ENCODE peak calls at places on chromosomes 1 and 21, in four cellular contexts. I, B, T and J are unnamed samples.

GRCh38 chr1:241828576-241828975 is 19.4 kb upstream of the EXO1 start:
- DNase-seq in T (no peak), I (peak; percentile 57), B (no peak), J (no peak)

GRCh38 chr1:33332357-33332789 is 11.5 kb upstream of the A3GALT2 start:
- DNase-seq in T (no peak), I (no peak), B (no peak), J (no peak)

GRCh38 chr1:171188388-171189266 is 3.5 kb downstream of the FMO2 start:
- DNase-seq in T (no peak), I (peak; percentile 16), B (peak; percentile 25), J (no peak)

GRCh38 chr1:25672763-25673409 is 56.3 kb downstream of the MAN1C1 start:
- DNase-seq in T (no peak), B (no peak), I (peak; percentile 19), J (no peak)

GRCh38 chr21:26112979-26113378 is 57.6 kb downstream of the APP start:
- DNase-seq in B (no peak), I (no peak), T (no peak), J (no peak)

GRCh38 chr1:234776875-234777849 is 167.2 kb upstream of the IRF2BP2 start:
- DNase-seq in I (no peak), T (no peak), B (no peak), J (no peak)

GRCh38 chr1:36322085-36322785 is 1.2 kb downstream of the EVA1B start:
- DNase-seq in I (no peak), B (peak; percentile 35), T (peak; percentile 85), J (no peak)

GRCh38 chr1:177431123-177431522 is 260.4 kb downstream of the BRINP2 start:
- DNase-seq in T (no peak), B (no peak), I (no peak), J (no peak)

GRCh38 chr1:201021333-201022177 is 2.0 kb downstream of the KIF21B start:
- DNase-seq in B (no peak), T (peak; percentile 51), I (no peak), J (no peak)

GRCh38 chr1:84217239-84217638 is 73.2 kb downstream of the PRKACB start:
- DNase-seq in T (no peak), B (no peak), I (no peak), J (no peak)

GRCh38 chr1:178579095-178579494 is 66.2 kb downstream of the TEX35 start:
- DNase-seq in B (no peak), T (no peak), I (no peak), J (no peak)

GRCh38 chr1:205920159-205920558 is 23.1 kb downstream of the SLC26A9 start:
- DNase-seq in I (no peak), B (no peak), T (peak; percentile 56), J (no peak)

GRCh38 chr1:77759090-77760028 is at the start of gene USP33:
- DNase-seq in I (peak; percentile 76), T (peak; percentile 96), B (peak; percentile 92), J (peak; percentile 95)

GRCh38 chr1:167416506-167416905 is 101.8 kb downstream of the CD247 start:
- DNase-seq in I (no peak), T (no peak), B (no peak), J (no peak)

GRCh38 chr1:116712510-116712909 is 41.7 kb upstream of the CD2 start:
- DNase-seq in I (no peak), B (no peak), T (no peak), J (no peak)

GRCh38 chr1:46721806-46722205 is 2.9 kb upstream of the EFCAB14 start:
- DNase-seq in B (no peak), I (no peak), T (no peak), J (no peak)

GRCh38 chr1:42950146-42950480 is 8.6 kb downstream of the SLC2A1 start:
- DNase-seq in T (no peak), B (no peak), I (peak; percentile 49), J (no peak)

GRCh38 chr1:175320804-175321203 is 128.2 kb upstream of the KIAA0040 start:
- DNase-seq in T (no peak), I (no peak), B (no peak), J (no peak)

GRCh38 chr1:175318633-175319032 is 126.1 kb upstream of the KIAA0040 start:
- DNase-seq in T (no peak), B (no peak), I (no peak), J (no peak)

GRCh38 chr1:175319112-175319911 is 126.7 kb upstream of the KIAA0040 start:
- DNase-seq in T (peak; percentile 82), B (peak; percentile 81), I (peak; percentile 51), J (peak; percentile 50)

GRCh38 chr1:175317795-175318194 is 125.2 kb upstream of the KIAA0040 start:
- DNase-seq in B (peak; percentile 37), T (no peak), I (no peak), J (no peak)

DNA sequence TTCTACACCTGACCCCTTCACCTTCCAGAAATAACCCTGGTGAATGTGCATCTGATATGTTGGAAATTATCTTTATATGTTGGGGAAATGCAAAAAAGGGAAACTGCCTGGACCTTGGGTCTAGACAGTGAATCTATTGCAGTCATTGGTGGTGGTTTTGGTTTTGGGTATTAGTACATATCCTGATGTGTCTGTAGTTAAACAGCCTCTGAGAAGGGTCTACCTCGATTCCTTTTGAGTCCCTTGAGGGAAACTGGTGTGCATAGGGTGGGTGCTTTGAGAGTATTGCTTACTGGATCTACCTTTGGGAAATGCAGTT is 127.3 kb upstream of the KIAA0040 start:
- DNase-seq in I (no peak), B (no peak), T (no peak), J (no peak)
- TF ChIP-seq CTCF in I (no peak), B (no peak), T (no peak), J (no peak)

GRCh38 chr1:204204944-204205343 is 8.7 kb upstream of the KISS1 start:
- DNase-seq in T (no peak), B (no peak), I (no peak), J (no peak)

GRCh38 chr1:204203206-204203767 is 7.0 kb upstream of the KISS1 start:
- DNase-seq in I (no peak), B (no peak), T (no peak), J (no peak)

GRCh38 chr1:204199579-204199978 is 3.3 kb upstream of the KISS1 start:
- DNase-seq in I (no peak), T (no peak), B (no peak), J (no peak)

GRCh38 chr1:204201651-204202050 is 5.4 kb upstream of the KISS1 start:
- DNase-seq in I (no peak), T (no peak), B (no peak), J (no peak)

DNA sequence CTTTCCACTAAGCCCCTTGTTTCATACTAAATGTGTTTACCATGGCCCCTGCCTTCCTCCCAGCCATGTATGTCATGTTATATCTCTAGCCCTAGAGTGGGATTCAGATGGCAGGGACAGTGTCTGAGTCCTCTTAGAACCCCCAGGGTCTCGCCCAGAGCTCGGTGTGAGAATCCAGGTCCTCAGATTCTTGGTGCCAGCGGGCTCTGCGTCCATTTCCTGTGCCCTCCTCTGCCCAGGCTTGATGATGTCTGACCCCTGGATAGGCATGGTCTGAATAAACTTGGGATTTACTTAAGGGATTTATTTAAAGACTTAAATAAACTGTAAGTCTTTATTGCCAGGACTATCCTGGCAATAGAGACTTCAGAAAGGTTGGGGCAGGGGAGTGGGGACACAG is 6.2 kb upstream of the KISS1 start:
- DNase-seq in T (no peak), B (no peak), I (no peak), J (no peak)
- TF ChIP-seq CTCF in T (no peak), B (no peak), I (no peak), J (no peak)

DNA sequence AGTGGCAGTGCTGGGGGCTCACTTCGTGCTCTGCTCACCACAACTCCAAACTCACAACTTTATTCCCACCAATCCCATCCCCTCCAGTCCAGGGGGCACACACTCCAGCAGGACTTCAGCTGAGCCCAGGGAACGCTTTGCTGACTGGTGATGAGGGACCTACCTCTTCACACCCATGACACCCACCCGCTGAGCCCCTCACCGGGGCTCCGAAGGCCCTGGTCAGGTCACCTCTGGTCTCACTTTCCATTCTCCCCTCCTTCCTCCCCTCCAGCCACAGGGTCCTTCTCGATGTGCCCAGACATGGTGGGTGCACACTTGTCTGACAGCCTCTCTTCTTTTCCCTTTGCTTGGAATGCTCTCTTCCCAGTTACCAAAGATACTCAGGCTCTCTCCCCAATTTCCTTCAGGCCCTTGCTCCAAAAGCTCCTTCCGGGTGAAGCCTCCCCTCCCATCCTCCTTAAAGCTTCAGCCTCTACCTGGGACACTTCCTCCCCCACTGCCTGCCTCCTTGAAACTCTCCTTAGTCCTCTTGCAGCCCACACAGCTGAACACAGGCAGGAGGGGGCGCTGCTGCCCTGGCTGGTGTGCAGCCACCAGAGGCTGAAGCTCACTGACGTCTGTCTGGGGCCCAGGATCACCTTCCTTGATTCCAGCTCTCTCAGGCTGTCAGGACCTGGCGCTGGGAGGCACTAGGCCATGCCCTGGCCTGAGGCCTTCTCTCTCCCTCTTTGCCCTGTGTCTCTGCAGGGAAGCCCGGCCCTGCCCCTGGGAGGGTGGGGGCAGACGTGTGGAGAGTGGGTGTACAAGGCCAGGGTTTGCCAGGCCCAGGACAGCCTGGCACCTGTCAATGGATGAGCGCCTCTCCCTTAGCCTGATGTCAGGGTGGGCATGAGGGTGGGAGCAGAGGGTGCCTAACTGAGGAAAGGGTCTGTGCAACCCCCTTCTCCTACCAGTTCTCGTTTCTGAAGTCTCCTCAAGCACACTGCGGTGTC is 1.6 kb downstream of the KCNE1 start:
- DNase-seq in T (peak; percentile 88), B (peak; percentile 54), I (peak; percentile 39), J (no peak)
- TF ChIP-seq CTCF in T (peak; percentile 91), B (peak; percentile 25), I (peak; percentile 90), J (no peak)

DNA sequence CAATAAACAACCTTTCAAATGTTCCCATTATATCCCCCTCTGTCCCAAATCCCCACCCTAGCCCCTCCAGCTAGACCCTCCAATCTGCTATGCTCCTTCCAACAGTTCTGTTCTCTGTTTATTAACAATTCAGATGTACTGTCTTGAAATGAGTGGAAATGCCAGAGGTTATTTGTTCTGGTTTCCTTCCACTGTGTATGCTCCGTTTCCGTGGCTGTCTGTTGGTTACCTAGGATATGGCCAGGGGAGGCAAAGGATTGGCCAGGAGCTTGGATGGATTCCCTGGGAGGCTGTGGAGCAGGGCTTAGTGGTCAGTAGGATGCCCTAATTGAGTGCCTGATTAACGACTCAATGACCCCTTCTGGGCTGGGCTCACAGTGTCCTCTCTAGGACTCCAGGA is 115.2 kb downstream of the TGFB2 start:
- DNase-seq in T (no peak), I (peak; percentile 31), B (peak; percentile 61), J (no peak)
- TF ChIP-seq CTCF in T (no peak), I (no peak), B (no peak), J (no peak)

GRCh38 chr1:175377394-175377793 is 184.8 kb upstream of the KIAA0040 start:
- DNase-seq in B (no peak), T (no peak), I (no peak), J (no peak)

GRCh38 chr1:175373786-175374623 is 181.4 kb upstream of the KIAA0040 start:
- DNase-seq in I (no peak), T (peak; percentile 68), B (peak; percentile 17), J (no peak)

DNA sequence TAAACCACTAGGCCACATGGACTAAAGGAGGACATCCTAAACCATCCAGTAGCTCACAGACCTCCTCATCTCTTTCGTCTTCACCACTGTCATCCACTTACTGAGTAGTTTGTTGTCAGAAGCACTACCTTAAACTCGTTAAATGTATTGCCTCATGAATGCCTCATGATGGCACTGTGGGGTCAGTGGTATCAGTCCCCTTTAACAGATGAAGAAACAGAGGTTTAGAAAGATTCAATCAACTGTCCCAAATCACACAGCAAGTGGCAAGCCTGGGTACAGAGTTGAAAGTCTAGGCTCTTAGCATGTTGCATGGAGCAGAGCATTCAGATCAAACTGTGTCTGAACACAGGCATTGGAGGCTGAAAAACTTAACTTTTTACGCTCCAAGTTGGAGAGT is 183.6 kb upstream of the KIAA0040 start:
- DNase-seq in T (no peak), I (no peak), B (no peak), J (no peak)
- TF ChIP-seq CTCF in T (peak; percentile 11), I (peak; percentile 50), B (no peak), J (no peak)